ENCODE peak calls at places on chromosomes 1 and 21, in seven cellular contexts. One of them, this sample, is unnamed.

GRCh38 chr1:46991083-46991923 is 32.2 kb upstream of the CYP4X1 start:
- DNase-seq in SK-N-MC: no peak
- DNase-seq in C1 segment of cervical spinal cord: no peak
- DNase-seq in activated CD4-positive, alpha-beta T cell treated with anti-CD3 and anti-CD28 coated beads for 24 hours: no peak
- DNase-seq in amniotic stem cell: no peak
- DNase-seq in H4: no peak
- DNase-seq in epithelial cell of proximal tubule: no peak
- DNase-seq in this sample: no peak

GRCh38 chr1:118077331-118078055 is 107.5 kb downstream of the SPAG17 start:
- DNase-seq in SK-N-MC: peak; percentile 5
- DNase-seq in C1 segment of cervical spinal cord: no peak
- DNase-seq in activated CD4-positive, alpha-beta T cell treated with anti-CD3 and anti-CD28 coated beads for 24 hours: no peak
- DNase-seq in amniotic stem cell: no peak
- DNase-seq in H4: peak; percentile 50
- DNase-seq in epithelial cell of proximal tubule: no peak
- DNase-seq in this sample: peak; percentile 12

GRCh38 chr1:214640431-214641213 is 37.6 kb downstream of the CENPF start:
- DNase-seq in SK-N-MC: no peak
- DNase-seq in C1 segment of cervical spinal cord: no peak
- DNase-seq in activated CD4-positive, alpha-beta T cell treated with anti-CD3 and anti-CD28 coated beads for 24 hours: no peak
- DNase-seq in amniotic stem cell: no peak
- DNase-seq in H4: no peak
- DNase-seq in epithelial cell of proximal tubule: no peak
- DNase-seq in this sample: peak; percentile 28

GRCh38 chr21:46409641-46410406 is 48.9 kb upstream of the DIP2A start:
- DNase-seq in SK-N-MC: no peak
- DNase-seq in C1 segment of cervical spinal cord: no peak
- DNase-seq in activated CD4-positive, alpha-beta T cell treated with anti-CD3 and anti-CD28 coated beads for 24 hours: no peak
- DNase-seq in amniotic stem cell: no peak
- DNase-seq in H4: no peak
- DNase-seq in epithelial cell of proximal tubule: no peak
- DNase-seq in this sample: no peak

GRCh38 chr1:34740161-34740875 is 14.5 kb upstream of the GJB5 start:
- DNase-seq in SK-N-MC: no peak
- DNase-seq in C1 segment of cervical spinal cord: no peak
- DNase-seq in activated CD4-positive, alpha-beta T cell treated with anti-CD3 and anti-CD28 coated beads for 24 hours: no peak
- DNase-seq in amniotic stem cell: no peak
- DNase-seq in H4: no peak
- DNase-seq in epithelial cell of proximal tubule: no peak
- DNase-seq in this sample: no peak

GRCh38 chr1:236518343-236518742 is 5.4 kb upstream of the LGALS8 start:
- DNase-seq in SK-N-MC: no peak
- DNase-seq in C1 segment of cervical spinal cord: no peak
- DNase-seq in activated CD4-positive, alpha-beta T cell treated with anti-CD3 and anti-CD28 coated beads for 24 hours: no peak
- DNase-seq in amniotic stem cell: no peak
- DNase-seq in H4: no peak
- DNase-seq in epithelial cell of proximal tubule: no peak
- DNase-seq in this sample: no peak

GRCh38 chr1:38586993-38587646 is 272.5 kb downstream of the RRAGC start:
- DNase-seq in SK-N-MC: no peak
- DNase-seq in C1 segment of cervical spinal cord: no peak
- DNase-seq in activated CD4-positive, alpha-beta T cell treated with anti-CD3 and anti-CD28 coated beads for 24 hours: peak; percentile 33
- DNase-seq in amniotic stem cell: no peak
- DNase-seq in H4: peak; percentile 33
- DNase-seq in epithelial cell of proximal tubule: no peak
- DNase-seq in this sample: peak; percentile 20

GRCh38 chr21:41090981-41091380 is 77.0 kb upstream of the BACE2 start:
- DNase-seq in SK-N-MC: peak; percentile 91
- DNase-seq in C1 segment of cervical spinal cord: no peak
- DNase-seq in activated CD4-positive, alpha-beta T cell treated with anti-CD3 and anti-CD28 coated beads for 24 hours: no peak
- DNase-seq in amniotic stem cell: no peak
- DNase-seq in H4: no peak
- DNase-seq in epithelial cell of proximal tubule: no peak
- DNase-seq in this sample: no peak

GRCh38 chr1:199774433-199775089 is 252.9 kb upstream of the NR5A2 start:
- DNase-seq in SK-N-MC: no peak
- DNase-seq in C1 segment of cervical spinal cord: no peak
- DNase-seq in activated CD4-positive, alpha-beta T cell treated with anti-CD3 and anti-CD28 coated beads for 24 hours: no peak
- DNase-seq in amniotic stem cell: no peak
- DNase-seq in H4: peak; percentile 38
- DNase-seq in epithelial cell of proximal tubule: peak; percentile 26
- DNase-seq in this sample: no peak

GRCh38 chr1:81208441-81208840 is 592.3 kb upstream of the ADGRL2 start:
- DNase-seq in SK-N-MC: no peak
- DNase-seq in C1 segment of cervical spinal cord: no peak
- DNase-seq in activated CD4-positive, alpha-beta T cell treated with anti-CD3 and anti-CD28 coated beads for 24 hours: no peak
- DNase-seq in amniotic stem cell: no peak
- DNase-seq in H4: no peak
- DNase-seq in epithelial cell of proximal tubule: no peak
- DNase-seq in this sample: no peak

GRCh38 chr1:173581384-173582078 is 21.3 kb downstream of the SLC9C2 start:
- DNase-seq in SK-N-MC: no peak
- DNase-seq in C1 segment of cervical spinal cord: no peak
- DNase-seq in activated CD4-positive, alpha-beta T cell treated with anti-CD3 and anti-CD28 coated beads for 24 hours: no peak
- DNase-seq in amniotic stem cell: no peak
- DNase-seq in H4: no peak
- DNase-seq in epithelial cell of proximal tubule: no peak
- DNase-seq in this sample: no peak

GRCh38 chr1:181499825-181500224 is 16.5 kb downstream of the CACNA1E start:
- DNase-seq in SK-N-MC: no peak
- DNase-seq in C1 segment of cervical spinal cord: no peak
- DNase-seq in activated CD4-positive, alpha-beta T cell treated with anti-CD3 and anti-CD28 coated beads for 24 hours: no peak
- DNase-seq in amniotic stem cell: no peak
- DNase-seq in H4: no peak
- DNase-seq in epithelial cell of proximal tubule: no peak
- DNase-seq in this sample: no peak

GRCh38 chr1:165481820-165482532 is 37.0 kb upstream of the RXRG start:
- DNase-seq in SK-N-MC: peak; percentile 70
- DNase-seq in C1 segment of cervical spinal cord: no peak
- DNase-seq in activated CD4-positive, alpha-beta T cell treated with anti-CD3 and anti-CD28 coated beads for 24 hours: peak; percentile 3
- DNase-seq in amniotic stem cell: no peak
- DNase-seq in H4: peak; percentile 94
- DNase-seq in epithelial cell of proximal tubule: peak; percentile 23
- DNase-seq in this sample: peak; percentile 91

GRCh38 chr1:52915211-52915854 is 6.2 kb downstream of the ECHDC2 start:
- DNase-seq in SK-N-MC: no peak
- DNase-seq in C1 segment of cervical spinal cord: no peak
- DNase-seq in activated CD4-positive, alpha-beta T cell treated with anti-CD3 and anti-CD28 coated beads for 24 hours: no peak
- DNase-seq in amniotic stem cell: no peak
- DNase-seq in H4: no peak
- DNase-seq in epithelial cell of proximal tubule: no peak
- DNase-seq in this sample: no peak

GRCh38 chr21:37338671-37339526 is 27.7 kb upstream of the DYRK1A start:
- DNase-seq in SK-N-MC: peak; percentile 35
- DNase-seq in C1 segment of cervical spinal cord: no peak
- DNase-seq in activated CD4-positive, alpha-beta T cell treated with anti-CD3 and anti-CD28 coated beads for 24 hours: no peak
- DNase-seq in amniotic stem cell: peak; percentile 96
- DNase-seq in H4: peak; percentile 91
- DNase-seq in epithelial cell of proximal tubule: peak; percentile 25
- DNase-seq in this sample: peak; percentile 94

GRCh38 chr1:50368179-50369007 is 54.9 kb downstream of the DMRTA2 start:
- DNase-seq in SK-N-MC: no peak
- DNase-seq in C1 segment of cervical spinal cord: peak; percentile 1
- DNase-seq in activated CD4-positive, alpha-beta T cell treated with anti-CD3 and anti-CD28 coated beads for 24 hours: peak; percentile 13
- DNase-seq in amniotic stem cell: no peak
- DNase-seq in H4: no peak
- DNase-seq in epithelial cell of proximal tubule: no peak
- DNase-seq in this sample: peak; percentile 56

GRCh38 chr1:87899746-87900145 is 571.1 kb downstream of the LMO4 start:
- DNase-seq in SK-N-MC: no peak
- DNase-seq in C1 segment of cervical spinal cord: no peak
- DNase-seq in activated CD4-positive, alpha-beta T cell treated with anti-CD3 and anti-CD28 coated beads for 24 hours: no peak
- DNase-seq in amniotic stem cell: no peak
- DNase-seq in H4: no peak
- DNase-seq in epithelial cell of proximal tubule: no peak
- DNase-seq in this sample: no peak

GRCh38 chr1:41404308-41404755 is 43.1 kb downstream of the FOXO6 start:
- DNase-seq in SK-N-MC: no peak
- DNase-seq in C1 segment of cervical spinal cord: no peak
- DNase-seq in activated CD4-positive, alpha-beta T cell treated with anti-CD3 and anti-CD28 coated beads for 24 hours: no peak
- DNase-seq in amniotic stem cell: peak; percentile 22
- DNase-seq in H4: peak; percentile 76
- DNase-seq in epithelial cell of proximal tubule: no peak
- DNase-seq in this sample: no peak

GRCh38 chr1:164780863-164781262 is 221.9 kb downstream of the PBX1 start:
- DNase-seq in SK-N-MC: no peak
- DNase-seq in C1 segment of cervical spinal cord: no peak
- DNase-seq in activated CD4-positive, alpha-beta T cell treated with anti-CD3 and anti-CD28 coated beads for 24 hours: no peak
- DNase-seq in amniotic stem cell: peak; percentile 76
- DNase-seq in H4: peak; percentile 31
- DNase-seq in epithelial cell of proximal tubule: no peak
- DNase-seq in this sample: peak; percentile 89

GRCh38 chr1:37096523-37096922 is 62.2 kb upstream of the GRIK3 start:
- DNase-seq in SK-N-MC: no peak
- DNase-seq in C1 segment of cervical spinal cord: no peak
- DNase-seq in activated CD4-positive, alpha-beta T cell treated with anti-CD3 and anti-CD28 coated beads for 24 hours: no peak
- DNase-seq in amniotic stem cell: no peak
- DNase-seq in H4: no peak
- DNase-seq in epithelial cell of proximal tubule: no peak
- DNase-seq in this sample: no peak

GRCh38 chr1:229355661-229356060 is 12.8 kb upstream of the CCSAP start:
- DNase-seq in SK-N-MC: no peak
- DNase-seq in C1 segment of cervical spinal cord: no peak
- DNase-seq in activated CD4-positive, alpha-beta T cell treated with anti-CD3 and anti-CD28 coated beads for 24 hours: no peak
- DNase-seq in amniotic stem cell: no peak
- DNase-seq in H4: no peak
- DNase-seq in epithelial cell of proximal tubule: no peak
- DNase-seq in this sample: no peak

GRCh38 chr1:226064168-226064815 is 1.8 kb downstream of the H3-3A start:
- DNase-seq in SK-N-MC: no peak
- DNase-seq in C1 segment of cervical spinal cord: no peak
- DNase-seq in activated CD4-positive, alpha-beta T cell treated with anti-CD3 and anti-CD28 coated beads for 24 hours: no peak
- DNase-seq in amniotic stem cell: no peak
- DNase-seq in H4: no peak
- DNase-seq in epithelial cell of proximal tubule: no peak
- DNase-seq in this sample: no peak

GRCh38 chr1:53572802-53573148 is 113.6 kb downstream of the DMRTB1 start:
- DNase-seq in SK-N-MC: no peak
- DNase-seq in C1 segment of cervical spinal cord: no peak
- DNase-seq in activated CD4-positive, alpha-beta T cell treated with anti-CD3 and anti-CD28 coated beads for 24 hours: no peak
- DNase-seq in amniotic stem cell: no peak
- DNase-seq in H4: no peak
- DNase-seq in epithelial cell of proximal tubule: no peak
- DNase-seq in this sample: no peak

GRCh38 chr1:121443131-121443530 is 258.4 kb downstream of the SRGAP2C start:
- DNase-seq in SK-N-MC: peak; percentile 6
- DNase-seq in C1 segment of cervical spinal cord: no peak
- DNase-seq in activated CD4-positive, alpha-beta T cell treated with anti-CD3 and anti-CD28 coated beads for 24 hours: no peak
- DNase-seq in amniotic stem cell: no peak
- DNase-seq in H4: peak; percentile 33
- DNase-seq in epithelial cell of proximal tubule: no peak
- DNase-seq in this sample: no peak

GRCh38 chr1:232950919-232951579 is 638 bp downstream of the NTPCR start:
- DNase-seq in SK-N-MC: no peak
- DNase-seq in C1 segment of cervical spinal cord: no peak
- DNase-seq in activated CD4-positive, alpha-beta T cell treated with anti-CD3 and anti-CD28 coated beads for 24 hours: no peak
- DNase-seq in amniotic stem cell: no peak
- DNase-seq in H4: peak; percentile 28
- DNase-seq in epithelial cell of proximal tubule: no peak
- DNase-seq in this sample: peak; percentile 20

GRCh38 chr1:176954242-176954641 is 210.3 kb downstream of the ASTN1 start:
- DNase-seq in SK-N-MC: no peak
- DNase-seq in C1 segment of cervical spinal cord: no peak
- DNase-seq in activated CD4-positive, alpha-beta T cell treated with anti-CD3 and anti-CD28 coated beads for 24 hours: no peak
- DNase-seq in amniotic stem cell: no peak
- DNase-seq in H4: no peak
- DNase-seq in epithelial cell of proximal tubule: no peak
- DNase-seq in this sample: no peak

GRCh38 chr1:222466150-222466865 is 81.6 kb downstream of the HHIPL2 start:
- DNase-seq in SK-N-MC: no peak
- DNase-seq in C1 segment of cervical spinal cord: no peak
- DNase-seq in activated CD4-positive, alpha-beta T cell treated with anti-CD3 and anti-CD28 coated beads for 24 hours: no peak
- DNase-seq in amniotic stem cell: no peak
- DNase-seq in H4: no peak
- DNase-seq in epithelial cell of proximal tubule: no peak
- DNase-seq in this sample: no peak

GRCh38 chr1:225817611-225818061 is 7.7 kb downstream of the EPHX1 start:
- DNase-seq in SK-N-MC: no peak
- DNase-seq in C1 segment of cervical spinal cord: peak; percentile 89
- DNase-seq in activated CD4-positive, alpha-beta T cell treated with anti-CD3 and anti-CD28 coated beads for 24 hours: no peak
- DNase-seq in amniotic stem cell: no peak
- DNase-seq in H4: peak; percentile 96
- DNase-seq in epithelial cell of proximal tubule: peak; percentile 84
- DNase-seq in this sample: peak; percentile 93

GRCh38 chr1:173478099-173478555 is 992 bp downstream of the PRDX6 start:
- DNase-seq in SK-N-MC: no peak
- DNase-seq in C1 segment of cervical spinal cord: peak; percentile 23
- DNase-seq in activated CD4-positive, alpha-beta T cell treated with anti-CD3 and anti-CD28 coated beads for 24 hours: no peak
- DNase-seq in amniotic stem cell: peak; percentile 59
- DNase-seq in H4: peak; percentile 43
- DNase-seq in epithelial cell of proximal tubule: no peak
- DNase-seq in this sample: peak; percentile 52

GRCh38 chr1:69191280-69191679 is 376.4 kb upstream of the LRRC7 start:
- DNase-seq in SK-N-MC: no peak
- DNase-seq in C1 segment of cervical spinal cord: no peak
- DNase-seq in activated CD4-positive, alpha-beta T cell treated with anti-CD3 and anti-CD28 coated beads for 24 hours: no peak
- DNase-seq in amniotic stem cell: no peak
- DNase-seq in H4: no peak
- DNase-seq in epithelial cell of proximal tubule: no peak
- DNase-seq in this sample: no peak

GRCh38 chr1:17798011-17798410 is 42.9 kb downstream of the ACTL8 start:
- DNase-seq in SK-N-MC: no peak
- DNase-seq in C1 segment of cervical spinal cord: no peak
- DNase-seq in activated CD4-positive, alpha-beta T cell treated with anti-CD3 and anti-CD28 coated beads for 24 hours: no peak
- DNase-seq in amniotic stem cell: no peak
- DNase-seq in H4: no peak
- DNase-seq in epithelial cell of proximal tubule: no peak
- DNase-seq in this sample: no peak

GRCh38 chr21:43317959-43318358 is 109.0 kb downstream of the SIK1 start:
- DNase-seq in SK-N-MC: no peak
- DNase-seq in C1 segment of cervical spinal cord: no peak
- DNase-seq in activated CD4-positive, alpha-beta T cell treated with anti-CD3 and anti-CD28 coated beads for 24 hours: no peak
- DNase-seq in amniotic stem cell: no peak
- DNase-seq in H4: no peak
- DNase-seq in epithelial cell of proximal tubule: no peak
- DNase-seq in this sample: no peak

This sample was measured in AG08395.